ENCODE peak calls at places on chromosomes 12 and 14, in six cellular contexts. H is fibroblast of lung, A is sigmoid colon, W is left ventricle myocardium inferior, F is progenitor cell of endocrine pancreas, T is CD14-positive monocyte. D is an unnamed sample.

GRCh38 chr14:46646796-46647195 is 4.8 kb downstream of the RPL10L start:
- DNase-seq in H (no peak), A (no peak), W (no peak), F (no peak), T (no peak), D (no peak)

GRCh38 chr12:105357162-105357691 is 26.7 kb downstream of the C12orf75 start:
- DNase-seq in H (peak), A (no peak), W (no peak), F (no peak), T (no peak), D (no peak)

GRCh38 chr12:49133014-49133413 is 1.8 kb upstream of the TUBA1B start:
- DNase-seq in H (no peak), A (no peak), W (no peak), F (no peak), T (no peak), D (no peak)

GRCh38 chr12:50961708-50962107 is 9.4 kb downstream of the HIGD1C start:
- DNase-seq in H (peak), A (no peak), W (no peak), F (no peak), T (no peak), D (no peak)

GRCh38 chr12:42735869-42736361 is 146.4 kb upstream of the PRICKLE1 start:
- DNase-seq in H (peak), A (no peak), W (peak), F (no peak), T (no peak), D (no peak)

GRCh38 chr12:94033767-94034166 is 114.6 kb upstream of the PLXNC1 start:
- DNase-seq in H (no peak), A (no peak), W (no peak), F (no peak), T (no peak), D (no peak)

GRCh38 chr12:127964717-127965116 is 302.3 kb upstream of the TMEM132C start:
- DNase-seq in H (peak), A (no peak), W (no peak), F (no peak), T (no peak), D (no peak)

GRCh38 chr12:19652391-19652790 is 213.1 kb downstream of the AEBP2 start:
- DNase-seq in H (peak), A (no peak), W (no peak), F (no peak), T (no peak), D (no peak)

GRCh38 chr14:100246809-100247428 is 8.0 kb downstream of the YY1 start:
- DNase-seq in H (peak), A (no peak), W (no peak), F (no peak), T (no peak), D (peak)

GRCh38 chr12:88952543-88952942 is 372.3 kb upstream of the KITLG start:
- DNase-seq in H (peak), A (no peak), W (no peak), F (no peak), T (no peak), D (peak)

GRCh38 chr12:79837575-79837974 is 97.3 kb downstream of the PPP1R12A start:
- DNase-seq in H (no peak), A (no peak), W (no peak), F (no peak), T (no peak), D (no peak)

GRCh38 chr12:22631863-22632463 is 7.0 kb downstream of the ETNK1 start:
- DNase-seq in H (no peak), A (no peak), W (no peak), F (no peak), T (no peak), D (no peak)

GRCh38 chr12:13238204-13238603 is 41.7 kb downstream of the EMP1 start:
- DNase-seq in H (no peak), A (no peak), W (no peak), F (no peak), T (no peak), D (no peak)

GRCh38 chr14:58216544-58216943 is 16.6 kb downstream of the ACTR10 start:
- DNase-seq in H (peak), A (no peak), W (no peak), F (no peak), T (no peak), D (no peak)

GRCh38 chr12:20657496-20657895 is 37.6 kb upstream of the SLCO1C1 start:
- DNase-seq in H (no peak), A (no peak), W (no peak), F (no peak), T (no peak), D (no peak)

GRCh38 chr12:105596731-105597130 is 266.2 kb downstream of the C12orf75 start:
- DNase-seq in H (no peak), A (no peak), W (no peak), F (no peak), T (no peak), D (no peak)

GRCh38 chr12:27541031-27541719 is 17.2 kb downstream of the PPFIBP1 start:
- DNase-seq in H (no peak), A (no peak), W (no peak), F (no peak), T (no peak), D (no peak)

GRCh38 chr14:63605041-63605532 is 36.6 kb downstream of the WDR89 start:
- DNase-seq in H (peak), A (no peak), W (no peak), F (no peak), T (no peak), D (no peak)

GRCh38 chr12:57765698-57766463 is 997 bp downstream of the CYP27B1 start:
- DNase-seq in H (no peak), A (no peak), W (no peak), F (no peak), T (no peak), D (peak)

GRCh38 chr12:23888396-23889068 is 60.9 kb downstream of the SOX5 start:
- DNase-seq in H (peak), A (no peak), W (no peak), F (no peak), T (no peak), D (no peak)

GRCh38 chr12:25469368-25469767 is 83.7 kb downstream of the LMNTD1 start:
- DNase-seq in H (peak), A (no peak), W (no peak), F (no peak), T (no peak), D (no peak)

DNA sequence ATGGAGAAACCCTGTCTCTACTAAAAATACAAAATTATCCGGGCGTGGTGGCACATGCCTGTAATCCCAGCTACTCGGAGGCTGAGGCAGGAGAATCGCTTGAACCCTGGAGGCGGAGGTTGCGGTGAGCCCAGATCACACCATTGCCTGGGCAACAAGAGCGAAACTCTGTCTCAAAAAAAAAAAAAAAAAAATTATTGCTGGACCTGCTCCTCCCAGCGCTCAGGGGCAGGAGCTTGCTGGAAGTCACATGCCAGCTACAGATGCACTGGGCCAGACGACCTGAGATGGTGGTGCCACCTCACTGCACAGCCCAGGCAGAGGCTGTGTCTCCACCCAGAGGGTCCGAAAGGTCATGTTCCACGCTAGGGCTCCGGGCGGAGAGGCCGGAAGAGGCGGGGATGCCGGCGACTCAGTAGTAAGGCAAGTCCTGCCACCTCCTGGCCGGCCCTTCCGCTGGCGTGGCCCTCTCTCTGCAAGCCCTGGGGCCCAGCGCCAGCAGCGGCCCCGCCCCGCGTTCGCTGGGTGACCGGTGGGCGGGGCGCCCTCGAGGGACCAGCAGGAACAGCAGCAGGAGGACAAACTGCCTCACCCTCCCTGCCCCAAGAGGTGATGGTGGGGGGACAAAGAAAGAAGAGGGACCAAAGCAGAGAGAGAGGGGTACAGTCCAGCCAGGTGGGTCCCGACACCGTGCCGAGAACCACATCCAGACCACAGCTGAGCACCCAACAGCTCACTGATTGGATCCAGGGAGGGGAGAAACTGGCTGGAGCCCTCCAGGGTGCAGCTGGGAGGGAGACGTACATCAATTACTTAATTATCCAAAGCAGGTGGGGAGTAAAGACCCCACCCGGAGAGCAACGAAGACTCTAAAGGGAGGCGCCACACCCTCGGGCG is 3.6 kb upstream of the RHOF start:
- DNase-seq in H (peak), A (peak), W (peak), F (peak), T (no peak), D (peak)
- TF ChIP-seq CTCF in H (peak), A (peak), W (peak), F (peak), T (no peak), D (no peak)

GRCh38 chr12:91178801-91179200 is 3.8 kb downstream of the DCN start:
- DNase-seq in H (peak), A (no peak), W (no peak), F (no peak), T (no peak), D (no peak)

GRCh38 chr12:91177380-91177779 is 5.2 kb downstream of the DCN start:
- DNase-seq in H (peak), A (no peak), W (no peak), F (no peak), T (no peak), D (no peak)

GRCh38 chr12:91180162-91180561 is 2.5 kb downstream of the DCN start:
- DNase-seq in H (no peak), A (no peak), W (no peak), F (no peak), T (no peak), D (no peak)

GRCh38 chr12:91179315-91179714 is 3.3 kb downstream of the DCN start:
- DNase-seq in H (no peak), A (no peak), W (no peak), F (no peak), T (no peak), D (no peak)

GRCh38 chr12:91178139-91178561 is 4.5 kb downstream of the DCN start:
- DNase-seq in H (peak), A (no peak), W (no peak), F (no peak), T (no peak), D (no peak)
- TF ChIP-seq CTCF in H (peak), A (peak), W (peak), F (peak), T (no peak), D (peak)

GRCh38 chr12:129069886-129070285 is 216.6 kb downstream of the GLT1D1 start:
- DNase-seq in H (no peak), A (no peak), W (no peak), F (no peak), T (no peak), D (no peak)
- TF ChIP-seq CTCF in H (no peak), A (no peak), W (no peak), F (no peak), T (no peak), D (no peak)

DNA sequence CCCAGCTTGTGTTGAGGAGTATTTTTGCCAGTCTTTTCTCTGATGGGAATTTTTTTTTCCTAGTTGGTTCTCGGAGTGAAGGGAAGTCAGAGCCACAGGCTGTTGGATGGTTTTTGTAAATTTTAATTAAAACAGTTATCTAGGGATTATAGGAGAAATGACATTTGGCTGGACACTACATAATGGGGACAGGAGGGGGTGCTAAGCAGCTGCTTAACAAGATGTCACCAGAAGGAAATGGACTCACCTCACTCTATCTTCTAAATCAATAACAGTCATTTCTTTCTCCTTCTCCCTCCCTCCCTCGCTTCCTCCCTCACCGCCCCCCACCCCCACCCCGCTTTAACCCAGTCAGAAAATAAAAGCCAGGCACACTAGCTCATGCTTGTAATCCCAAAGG is 93.4 kb upstream of the TMEM233 start:
- DNase-seq in H (no peak), A (no peak), W (no peak), F (no peak), T (no peak), D (no peak)
- TF ChIP-seq CTCF in H (no peak), A (no peak), W (no peak), F (no peak), T (no peak), D (no peak)

GRCh38 chr14:68693926-68694325 is 98.9 kb downstream of the ZFP36L1 start:
- DNase-seq in H (no peak), A (no peak), W (no peak), F (no peak), T (no peak), D (no peak)

GRCh38 chr14:68695326-68695768 is 97.5 kb downstream of the ZFP36L1 start:
- DNase-seq in H (peak), A (peak), W (no peak), F (no peak), T (peak), D (peak)

GRCh38 chr14:68694516-68695235 is 98.2 kb downstream of the ZFP36L1 start:
- DNase-seq in H (peak), A (peak), W (no peak), F (no peak), T (no peak), D (no peak)

GRCh38 chr14:68696721-68697495 is 96.0 kb downstream of the ZFP36L1 start:
- DNase-seq in H (no peak), A (peak), W (no peak), F (no peak), T (no peak), D (no peak)

GRCh38 chr14:68695871-68696665 is 96.8 kb downstream of the ZFP36L1 start:
- DNase-seq in H (no peak), A (no peak), W (no peak), F (no peak), T (no peak), D (no peak)
- TF ChIP-seq CTCF in H (no peak), A (no peak), W (no peak), F (no peak), T (no peak), D (no peak)

DNA sequence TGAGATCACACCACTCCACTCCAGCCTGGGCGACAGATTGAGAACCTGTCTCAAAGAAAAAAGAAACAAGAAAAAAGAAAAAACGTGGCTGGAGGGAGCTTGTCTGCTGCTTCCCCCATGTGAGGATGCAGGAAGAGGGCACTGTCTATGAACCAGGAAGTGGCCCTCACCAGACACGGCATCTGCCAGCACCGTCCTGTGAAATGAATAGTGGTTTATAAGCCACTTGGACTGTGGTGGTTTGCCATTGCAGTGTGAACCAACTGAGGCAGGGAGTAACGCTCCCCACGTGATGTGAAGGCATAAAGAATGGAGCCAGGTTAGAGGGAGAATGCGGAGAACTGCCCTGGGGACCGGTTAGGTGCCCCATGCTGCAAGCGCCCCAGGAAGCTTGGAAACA is 4.5 kb upstream of the BRF1 start:
- DNase-seq in H (no peak), A (no peak), W (no peak), F (no peak), T (no peak), D (no peak)
- TF ChIP-seq CTCF in H (no peak), A (no peak), W (no peak), F (no peak), T (no peak), D (no peak)

D was measured in Calu3.